ENCODE peak calls at places on chromosome 16, in eight cellular contexts. K, E, D, F, M, U, X and P are unnamed samples.
A peak's percentile ranks its signal among the peaks of the same experiment; 100 is the strongest.

GRCh38 chr16:10080031-10080772 is 102.0 kb downstream of the GRIN2A start:
- DNase-seq in M (no peak), U (no peak), X (no peak), E (peak; percentile 98), K (no peak), F (peak; percentile 25), D (no peak), P (peak; percentile 71)

GRCh38 chr16:5616841-5617240 is 519.2 kb upstream of the EEF2KMT start:
- DNase-seq in D (no peak), F (no peak), X (no peak), U (no peak), K (no peak), E (no peak), M (no peak), P (no peak)

GRCh38 chr16:88746511-88746910 is 38.5 kb downstream of the PIEZO1 start:
- DNase-seq in E (no peak), U (no peak), D (no peak), F (peak; percentile 69), K (no peak), X (no peak), M (no peak), P (no peak)

GRCh38 chr16:83899272-83899897 is 470 bp downstream of the MLYCD start:
- DNase-seq in F (peak; percentile 67), U (peak; percentile 72), D (peak; percentile 2), E (peak; percentile 54), K (no peak), M (peak; percentile 67), X (no peak), P (no peak)

GRCh38 chr16:15434425-15435215 is at the start of gene BMERB1:
- DNase-seq in U (peak; percentile 47), D (peak; percentile 41), M (peak; percentile 84), K (peak; percentile 81), F (peak; percentile 86), E (peak; percentile 72), X (peak; percentile 22), P (peak; percentile 27)

GRCh38 chr16:55497558-55497957 is 11.3 kb upstream of the LPCAT2 start:
- DNase-seq in D (no peak), U (no peak), X (no peak), E (no peak), M (no peak), F (no peak), K (no peak), P (no peak)

GRCh38 chr16:85491798-85492616 is 121.1 kb upstream of the GSE1 start:
- DNase-seq in E (peak; percentile 27), M (no peak), U (no peak), K (no peak), F (peak; percentile 28), X (no peak), D (no peak), P (no peak)

GRCh38 chr16:83968891-83969672 is 1.0 kb downstream of the NECAB2 start:
- DNase-seq in K (no peak), F (no peak), D (no peak), U (no peak), E (no peak), M (no peak), X (no peak), P (no peak)

GRCh38 chr16:52497067-52497816 is 49.7 kb downstream of the TOX3 start:
- DNase-seq in X (peak; percentile 54), F (peak; percentile 7), D (no peak), U (no peak), K (no peak), M (no peak), E (no peak), P (no peak)

GRCh38 chr16:88938933-88939813 is 37.8 kb downstream of the CBFA2T3 start:
- DNase-seq in X (no peak), E (no peak), K (no peak), U (peak; percentile 62), M (no peak), F (no peak), D (no peak), P (no peak)

GRCh38 chr16:68902376-68903345 is 59.3 kb downstream of the TANGO6 start:
- DNase-seq in F (peak; percentile 68), M (peak; percentile 54), X (peak; percentile 86), D (no peak), E (peak; percentile 71), U (no peak), K (no peak), P (peak; percentile 13)